ENCODE peak calls at places on chromosomes 7 and 10, in ten cellular contexts. A is dorsolateral prefrontal cortex, G is brain microvascular endothelial cell, D is A673, M is RWPE1, U is PC-3, Y is ovary, R is left ventricle myocardium inferior, X is prostate gland, T is K562. N is an unnamed sample.

GRCh38 chr10:30583778-30584415 is 45.7 kb downstream of the LYZL2 start:
- DNase-seq in X (peak), T (peak), A (no peak), D (peak), M (peak), Y (peak), R (peak), U (peak), G (peak), N (no peak)

GRCh38 chr10:94443052-94443451 is 40.7 kb downstream of the TBC1D12 start:
- DNase-seq in A (no peak), T (no peak), Y (no peak), D (no peak), U (no peak), G (no peak), X (no peak), R (no peak), M (no peak), N (no peak)

GRCh38 chr10:132785433-132786278 is at the start of gene NKX6-2:
- DNase-seq in A (peak), U (no peak), Y (no peak), M (no peak), G (no peak), X (no peak), R (no peak), D (no peak), T (no peak), N (no peak)

GRCh38 chr7:78588393-78588792 is 789.8 kb downstream of the PHTF2 start:
- DNase-seq in A (no peak), X (no peak), Y (no peak), T (no peak), U (no peak), G (no peak), M (no peak), D (no peak), R (no peak), N (no peak)

GRCh38 chr7:112064627-112065385 is 141.4 kb downstream of the DOCK4 start:
- DNase-seq in R (no peak), D (no peak), G (no peak), X (no peak), A (no peak), U (no peak), M (no peak), Y (no peak), T (no peak), N (no peak)

GRCh38 chr7:128883622-128884549 is 21.2 kb downstream of the ATP6V1F start:
- DNase-seq in G (peak), T (peak), M (peak), A (peak), Y (peak), X (peak), U (peak), R (peak), D (peak), N (peak)

GRCh38 chr7:25032774-25033743 is 53.1 kb upstream of the OSBPL3 start:
- DNase-seq in M (no peak), D (no peak), X (no peak), U (no peak), G (no peak), Y (no peak), A (no peak), T (no peak), R (no peak), N (no peak)

GRCh38 chr7:30906014-30906413 is 5.6 kb upstream of the AQP1 start:
- DNase-seq in G (no peak), R (no peak), D (no peak), M (peak), U (no peak), X (no peak), Y (no peak), A (no peak), T (no peak), N (no peak)

GRCh38 chr10:93515071-93515962 is 18.9 kb downstream of the CEP55 start:
- DNase-seq in T (no peak), D (peak), M (no peak), A (no peak), G (no peak), Y (no peak), U (no peak), X (no peak), R (no peak), N (no peak)

GRCh38 chr7:142385528-142386340 is 127.9 kb upstream of the PRSS58 start:
- DNase-seq in U (peak), T (peak), R (no peak), X (no peak), Y (no peak), M (peak), D (peak), A (peak), G (peak), N (no peak)

GRCh38 chr10:123470570-123470969 is 195.6 kb upstream of the GPR26 start:
- DNase-seq in M (no peak), T (no peak), A (no peak), G (no peak), D (no peak), U (no peak), Y (no peak), X (no peak), R (no peak), N (no peak)

GRCh38 chr10:86635402-86635801 is 18.9 kb upstream of the OPN4 start:
- DNase-seq in R (no peak), Y (no peak), G (peak), U (peak), D (no peak), T (no peak), X (no peak), M (peak), A (no peak), N (no peak)

GRCh38 chr7:55024776-55025175 is 6.0 kb downstream of the EGFR start:
- DNase-seq in U (no peak), A (no peak), T (no peak), Y (no peak), R (no peak), X (no peak), D (peak), G (peak), M (no peak), N (no peak)

GRCh38 chr7:20786779-20787651 is at the start of gene SP8:
- DNase-seq in R (no peak), Y (no peak), U (no peak), M (no peak), T (peak), A (peak), X (peak), D (peak), G (no peak), N (no peak)

GRCh38 chr7:2873686-2874551 is 29.8 kb upstream of the GNA12 start:
- DNase-seq in U (peak), M (peak), A (no peak), Y (no peak), R (no peak), G (peak), T (peak), D (peak), X (no peak), N (no peak)

GRCh38 chr10:70430489-70431445 is 10.7 kb downstream of the NODAL start:
- DNase-seq in U (no peak), Y (peak), R (peak), A (no peak), D (no peak), G (peak), M (no peak), X (peak), T (no peak), N (no peak)

GRCh38 chr10:122163182-122164027 is 107.7 kb upstream of the BTBD16 start:
- DNase-seq in M (no peak), T (no peak), R (no peak), G (no peak), X (no peak), D (peak), U (no peak), Y (no peak), A (peak), N (no peak)

GRCh38 chr7:84372155-84372621 is 177.6 kb upstream of the SEMA3A start:
- DNase-seq in R (no peak), T (no peak), Y (no peak), G (peak), A (no peak), U (peak), M (peak), X (no peak), D (peak), N (no peak)

GRCh38 chr7:159195926-159196325 is 51.3 kb upstream of the VIPR2 start:
- DNase-seq in R (no peak), Y (no peak), T (no peak), D (peak), M (no peak), A (no peak), U (no peak), X (no peak), G (no peak), N (no peak)

GRCh38 chr7:155001756-155002410 is 1.0 kb downstream of the PAXIP1 start:
- DNase-seq in M (no peak), R (no peak), U (peak), D (peak), X (no peak), T (peak), A (no peak), G (no peak), Y (no peak), N (no peak)

GRCh38 chr7:32588657-32589056 is 93.4 kb downstream of the AVL9 start:
- DNase-seq in M (peak), A (no peak), U (peak), Y (no peak), R (no peak), D (no peak), T (no peak), G (peak), X (no peak), N (no peak)

GRCh38 chr7:44045226-44046014 is 918 bp downstream of the DBNL start:
- DNase-seq in T (peak), Y (no peak), X (no peak), R (no peak), G (no peak), U (no peak), M (peak), A (peak), D (no peak), N (no peak)

GRCh38 chr10:120507651-120508050 is 50.6 kb downstream of the PLPP4 start:
- DNase-seq in A (no peak), U (no peak), Y (no peak), G (no peak), T (no peak), D (no peak), X (no peak), R (no peak), M (no peak), N (no peak)

GRCh38 chr7:125112741-125113309 is 183.2 kb upstream of the POT1 start:
- DNase-seq in X (no peak), M (no peak), U (peak), A (no peak), T (no peak), G (no peak), Y (no peak), R (no peak), D (no peak), N (no peak)

GRCh38 chr7:42522227-42522991 is 285.4 kb upstream of the GLI3 start:
- DNase-seq in Y (no peak), X (no peak), U (no peak), R (no peak), A (peak), D (peak), G (peak), T (no peak), M (no peak), N (no peak)
- TF ChIP-seq CTCF in Y (no peak), X (no peak), U (no peak), R (no peak), A (no peak), D (no peak), G (peak), T (no peak), M (no peak), N (no peak)

DNA sequence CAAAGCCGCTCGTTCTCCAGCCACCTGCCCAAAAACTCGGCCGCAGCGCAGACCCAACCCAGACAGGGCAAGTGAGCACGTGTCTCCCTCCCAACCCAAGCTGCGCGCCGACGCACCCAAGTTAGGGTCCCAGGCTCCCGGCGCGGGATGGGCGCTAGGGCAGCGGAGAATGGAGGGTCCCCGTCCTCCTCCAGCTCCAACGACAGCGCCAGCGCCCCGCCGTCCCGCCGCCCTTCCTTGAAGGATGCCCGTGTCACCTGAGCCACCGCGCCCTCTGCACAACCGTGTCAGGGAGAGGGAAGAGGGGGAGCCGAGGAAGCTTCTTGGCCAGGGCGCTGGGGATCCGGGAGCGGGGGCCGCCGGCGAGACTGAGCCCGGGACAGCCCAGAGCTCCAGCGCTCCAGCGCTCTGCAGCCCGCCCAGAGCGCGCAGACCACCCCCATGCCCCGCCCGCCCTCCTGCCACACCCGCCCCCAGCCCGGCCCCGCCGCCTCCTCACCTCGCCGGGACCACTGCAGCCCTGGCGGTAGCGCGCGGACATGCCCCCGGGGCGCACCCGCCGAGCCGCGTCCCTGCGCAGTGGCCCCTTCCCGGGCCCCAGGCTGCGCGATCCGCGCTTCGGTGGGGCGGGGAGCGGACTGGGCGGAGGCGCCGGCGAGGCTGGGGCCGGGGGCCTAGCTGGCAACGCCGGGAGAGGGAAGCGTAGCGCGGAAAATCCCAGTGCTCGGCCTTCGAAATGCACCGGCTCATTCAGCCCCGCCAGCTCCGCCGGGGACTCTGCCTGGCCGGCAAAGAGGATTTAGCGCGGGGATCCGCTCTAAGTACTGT is at the start of gene SLC16A12:
- DNase-seq in R (peak), X (no peak), T (no peak), G (no peak), D (peak), Y (peak), U (no peak), M (peak), A (no peak), N (no peak)
- TF ChIP-seq CTCF in R (peak), X (no peak), T (no peak), G (no peak), D (no peak), Y (no peak), U (no peak), M (no peak), A (no peak), N (no peak)

DNA sequence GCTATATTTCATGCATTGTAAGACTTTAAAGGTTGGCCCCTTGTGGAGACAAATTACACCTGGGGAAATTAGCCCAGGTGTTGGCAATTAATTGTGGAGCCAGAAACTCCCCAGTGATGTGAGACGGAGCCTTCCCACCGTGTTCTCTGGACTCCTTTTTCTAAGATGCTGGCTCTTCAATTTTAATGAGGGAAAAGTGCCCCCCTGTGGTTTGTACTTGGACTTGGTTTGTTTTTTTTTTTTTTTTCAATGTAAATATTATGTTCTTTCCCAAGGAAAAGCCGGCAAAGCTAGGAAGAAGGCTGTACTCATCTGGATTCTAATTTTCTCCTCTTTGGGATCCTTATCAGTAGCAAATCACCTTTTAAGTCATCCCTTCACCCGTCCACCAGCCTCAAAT is 20.2 kb upstream of the ST8SIA6 start:
- DNase-seq in G (no peak), D (peak), T (peak), U (peak), X (no peak), Y (no peak), A (no peak), R (no peak), M (peak), N (no peak)
- TF ChIP-seq CTCF in G (no peak), D (peak), T (peak), U (no peak), X (peak), Y (no peak), A (no peak), R (no peak), M (no peak), N (no peak)

DNA sequence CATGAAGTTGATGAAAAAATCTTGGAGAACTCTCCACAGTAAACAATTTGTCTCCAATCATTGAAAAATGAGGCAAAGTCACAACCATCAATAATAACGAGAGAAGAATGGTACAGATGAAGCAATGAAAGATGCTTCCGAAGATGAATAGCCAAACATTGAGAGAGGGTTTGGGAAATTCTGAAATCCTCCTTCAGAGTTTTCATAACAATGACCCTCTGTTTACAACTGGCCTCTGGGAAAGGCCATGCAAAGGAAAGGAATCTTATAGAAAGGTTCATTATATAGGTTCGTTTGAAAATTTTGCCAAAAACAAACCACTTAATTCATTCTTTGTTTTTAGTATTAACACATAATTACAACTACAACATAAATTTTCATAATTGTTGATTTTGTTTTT is 166.5 kb downstream of the ABCA13 start:
- DNase-seq in Y (no peak), T (no peak), U (no peak), M (no peak), D (no peak), R (no peak), A (no peak), X (no peak), G (no peak), N (no peak)
- TF ChIP-seq CTCF in Y (no peak), T (no peak), U (no peak), M (no peak), D (no peak), R (no peak), A (no peak), X (no peak), G (no peak), N (no peak)

DNA sequence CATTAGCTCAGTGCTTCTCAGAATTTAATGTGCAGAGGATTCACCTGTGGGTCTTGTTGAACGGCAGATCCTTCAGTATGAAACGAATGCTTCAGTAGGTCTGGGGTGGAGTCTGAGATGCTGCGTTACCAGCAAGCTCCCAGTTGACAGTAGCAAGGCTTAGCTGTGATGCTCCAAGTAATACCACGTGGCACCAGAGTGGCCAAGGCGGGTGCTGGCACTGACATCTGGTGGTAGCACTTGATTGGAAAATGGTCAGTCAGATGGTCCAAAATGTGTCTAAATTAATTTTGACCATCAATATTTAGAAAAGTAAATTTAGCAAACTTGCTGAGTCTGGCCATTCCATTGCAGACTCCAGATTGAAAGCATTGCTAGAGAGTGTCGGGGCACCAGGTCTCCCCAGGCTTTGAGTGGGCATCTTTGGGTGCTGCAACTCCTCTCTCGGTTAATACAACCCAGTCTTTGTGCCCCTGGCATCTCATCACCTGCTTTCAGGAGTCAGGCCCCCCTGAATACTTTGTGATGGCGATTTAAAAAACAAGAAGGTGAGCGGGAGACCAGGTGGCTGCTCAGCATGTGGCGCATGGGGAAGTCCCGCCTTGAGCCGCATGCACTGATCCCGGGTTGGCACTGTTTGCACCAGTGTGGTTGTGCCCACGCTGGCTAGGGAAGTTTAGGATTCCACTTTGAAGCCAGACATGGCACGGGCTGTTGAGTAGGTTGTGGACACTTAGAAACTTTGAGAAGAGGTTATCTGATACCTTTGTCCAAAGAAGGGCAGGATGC is 130.0 kb downstream of the NT5C2 start:
- DNase-seq in X (no peak), D (no peak), R (no peak), T (no peak), U (peak), G (no peak), M (no peak), Y (no peak), A (peak), N (no peak)
- TF ChIP-seq CTCF in X (no peak), D (peak), R (peak), T (no peak), U (peak), G (peak), M (no peak), Y (no peak), A (peak), N (no peak)

DNA sequence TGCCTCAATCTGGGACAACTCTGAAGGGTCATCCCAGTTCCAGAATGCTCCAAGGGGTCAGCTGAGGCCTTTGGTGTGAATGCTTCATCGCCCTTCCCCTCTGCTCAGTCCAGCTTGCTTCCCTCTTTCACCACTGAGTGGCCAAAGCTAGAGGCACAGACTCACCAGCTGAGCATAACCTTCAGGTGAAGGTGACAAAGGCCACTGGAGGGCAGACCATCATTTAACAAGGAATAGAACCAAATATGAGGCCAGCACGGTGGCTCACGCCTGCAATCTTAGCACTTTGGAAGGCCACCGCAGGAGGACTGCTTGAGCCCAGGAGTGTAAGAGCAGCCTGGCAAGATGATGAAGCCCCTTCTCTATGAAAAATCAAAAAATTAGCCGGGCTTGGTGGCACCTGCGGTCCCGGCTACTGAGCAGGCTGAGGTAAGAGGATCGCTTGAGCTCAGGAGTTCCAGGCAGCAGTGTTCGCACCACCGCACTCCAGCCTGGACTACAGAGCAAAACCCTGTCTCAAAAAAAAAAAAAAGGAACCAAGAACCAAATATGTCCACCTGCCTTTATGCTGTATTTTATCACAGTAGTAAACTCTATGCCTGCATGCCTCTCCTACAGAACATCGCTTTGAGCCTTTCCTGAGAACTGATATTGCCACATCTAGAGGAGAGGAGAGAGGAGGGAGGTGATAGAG is 13.4 kb downstream of the PRKAG2 start:
- DNase-seq in U (no peak), M (no peak), T (no peak), A (no peak), R (no peak), Y (no peak), G (no peak), X (no peak), D (no peak), N (no peak)
- TF ChIP-seq CTCF in U (no peak), M (no peak), T (peak), A (no peak), R (peak), Y (no peak), G (no peak), X (no peak), D (no peak), N (no peak)

N was measured in activated B cell treated with CpG ODN at 0.5 μM for 24 hours.